ENCODE peak calls at places on chromosomes 4 and X, in seven cellular contexts. P is fibroblast of pulmonary artery; S is HTR-8/SVneo; Z is H4; N is BJ; A is stimulated activated naive B cell treated with anti-CD40 and anti-IgM and Interleukin-4, amounts not matched to agents 10 μg/mL and 1 μg/mL and 100 μg/mL, for 72 hours; F is NCI-H1694. W is an unnamed sample.

GRCh38 chr4:88008133-88008621 is 742 bp downstream of the PKD2 start:
- DNase-seq in P (peak; percentile 55), S (peak; percentile 19), Z (peak; percentile 24), N (no peak), A (no peak), F (no peak), W (peak; percentile 53)

GRCh38 chrX:120736989-120737388 is 107.1 kb upstream of the C1GALT1C1 start:
- DNase-seq in P (no peak), S (no peak), Z (no peak), N (no peak), A (no peak), F (no peak), W (peak; percentile 39)

GRCh38 chr4:137981277-137981676 is 260.9 kb downstream of the SLC7A11 start:
- DNase-seq in P (peak; percentile 49), S (peak; percentile 18), Z (peak; percentile 54), N (no peak), A (no peak), F (no peak), W (peak; percentile 47)

GRCh38 chrX:65874765-65875164 is 165.1 kb downstream of the VSIG4 start:
- DNase-seq in P (no peak), S (no peak), Z (no peak), N (no peak), A (no peak), F (no peak), W (no peak)

GRCh38 chr4:138086471-138086870 is 155.7 kb downstream of the SLC7A11 start:
- DNase-seq in P (no peak), S (no peak), Z (no peak), N (no peak), A (no peak), F (no peak), W (no peak)

GRCh38 chr4:152719856-152720556 is 40.2 kb upstream of the TMEM154 start:
- DNase-seq in P (no peak), S (no peak), Z (no peak), N (no peak), A (no peak), F (no peak), W (peak; percentile 73)

GRCh38 chrX:10195947-10196346 is 39.2 kb downstream of the CLCN4 start:
- DNase-seq in P (no peak), S (no peak), Z (no peak), N (no peak), A (no peak), F (no peak), W (no peak)

GRCh38 chr4:152535236-152535902 is 523 bp downstream of the FBXW7 start:
- DNase-seq in P (no peak), S (no peak), Z (no peak), N (no peak), A (no peak), F (no peak), W (no peak)

GRCh38 chr4:167233523-167234387 is 539 bp downstream of the SPOCK3 start:
- DNase-seq in P (peak; percentile 11), S (peak; percentile 21), Z (peak; percentile 23), N (no peak), A (peak; percentile 25), F (no peak), W (no peak)

GRCh38 chr4:6873792-6874461 is 35.7 kb upstream of the TBC1D14 start:
- DNase-seq in P (peak; percentile 77), S (peak; percentile 54), Z (peak; percentile 54), N (no peak), A (peak; percentile 35), F (peak; percentile 24), W (peak; percentile 35)

GRCh38 chrX:87525771-87526229 is 8.2 kb downstream of the KLHL4 start:
- DNase-seq in P (peak; percentile 80), S (no peak), Z (peak; percentile 60), N (no peak), A (no peak), F (no peak), W (peak; percentile 29)

GRCh38 chrX:43551590-43551989 is 104.5 kb upstream of the MAOA start:
- DNase-seq in P (peak; percentile 8), S (no peak), Z (no peak), N (no peak), A (no peak), F (no peak), W (no peak)

GRCh38 chrX:113741744-113742143 is 842.1 kb upstream of the HTR2C start:
- DNase-seq in P (peak; percentile 55), S (peak; percentile 0), Z (peak; percentile 35), N (no peak), A (no peak), F (no peak), W (peak; percentile 40)

GRCh38 chrX:29762006-29762405 is 453.4 kb upstream of the MAGEB2 start:
- DNase-seq in P (no peak), S (no peak), Z (no peak), N (no peak), A (no peak), F (no peak), W (no peak)

GRCh38 chr4:10611673-10612072 is 72.9 kb downstream of the CLNK start:
- DNase-seq in P (peak; percentile 86), S (peak; percentile 76), Z (peak; percentile 85), N (peak; percentile 64), A (no peak), F (no peak), W (peak; percentile 64)

GRCh38 chrX:20454117-20454516 is 187.4 kb upstream of the RPS6KA3 start:
- DNase-seq in P (peak; percentile 3), S (no peak), Z (no peak), N (no peak), A (no peak), F (no peak), W (no peak)

GRCh38 chr4:80307183-80307735 is 28.3 kb upstream of the CFAP299 start:
- DNase-seq in P (peak; percentile 29), S (no peak), Z (peak; percentile 49), N (no peak), A (no peak), F (no peak), W (peak; percentile 49)

GRCh38 chrX:138982350-138982749 is 270.8 kb upstream of the FGF13 start:
- DNase-seq in P (no peak), S (no peak), Z (no peak), N (no peak), A (no peak), F (no peak), W (no peak)

GRCh38 chr4:166435449-166435848 is 562.4 kb downstream of the TLL1 start:
- DNase-seq in P (peak; percentile 90), S (peak; percentile 31), Z (peak; percentile 33), N (peak; percentile 40), A (no peak), F (no peak), W (peak; percentile 91)

GRCh38 chrX:153353416-153353815 is 19.5 kb downstream of the ZNF275 start:
- DNase-seq in P (no peak), S (no peak), Z (no peak), N (no peak), A (no peak), F (peak; percentile 1), W (no peak)

GRCh38 chr4:126777649-126778048 is 855.1 kb upstream of the INTU start:
- DNase-seq in P (peak; percentile 44), S (no peak), Z (peak; percentile 16), N (peak; percentile 85), A (no peak), F (no peak), W (no peak)

GRCh38 chrX:105975382-105975781 is 63.1 kb downstream of the SERPINA7 start:
- DNase-seq in P (peak; percentile 37), S (no peak), Z (peak; percentile 17), N (no peak), A (no peak), F (no peak), W (peak; percentile 0)

W was measured in foreskin keratinocyte.